ENCODE peak calls at places on chromosomes 1 and 21, in ten cellular contexts. One of them, this sample, is unnamed.

GRCh38 chr1:111571987-111572386 is 47.6 kb upstream of the RAP1A start:
- DNase-seq in IMR-90: peak
- DNase-seq in AG04450: peak
- DNase-seq in A549: no peak
- DNase-seq in GM23338: peak
- DNase-seq in cardiac muscle cell: no peak
- DNase-seq in MM.1S: no peak
- DNase-seq in dorsolateral prefrontal cortex: no peak
- DNase-seq in WERI-Rb-1: no peak
- DNase-seq in right atrium auricular region: no peak
- DNase-seq in this sample: peak

GRCh38 chr1:48203287-48203900 is 19.1 kb upstream of the SLC5A9 start:
- DNase-seq in cardiac muscle cell: peak
- DNase-seq in IMR-90: peak
- DNase-seq in right atrium auricular region: no peak
- DNase-seq in GM23338: peak
- DNase-seq in dorsolateral prefrontal cortex: no peak
- DNase-seq in AG04450: no peak
- DNase-seq in A549: peak
- DNase-seq in WERI-Rb-1: no peak
- DNase-seq in MM.1S: peak
- DNase-seq in this sample: no peak

GRCh38 chr1:193104496-193104905 is 713 bp downstream of the GLRX2 start:
- DNase-seq in A549: peak
- DNase-seq in MM.1S: peak
- DNase-seq in WERI-Rb-1: peak
- DNase-seq in AG04450: no peak
- DNase-seq in cardiac muscle cell: peak
- DNase-seq in dorsolateral prefrontal cortex: peak
- DNase-seq in IMR-90: peak
- DNase-seq in right atrium auricular region: no peak
- DNase-seq in GM23338: peak
- DNase-seq in this sample: peak

GRCh38 chr1:180923024-180923841 is 10.5 kb downstream of the KIAA1614 start:
- DNase-seq in IMR-90: peak
- DNase-seq in cardiac muscle cell: peak
- DNase-seq in AG04450: no peak
- DNase-seq in MM.1S: no peak
- DNase-seq in right atrium auricular region: no peak
- DNase-seq in WERI-Rb-1: peak
- DNase-seq in A549: no peak
- DNase-seq in dorsolateral prefrontal cortex: no peak
- DNase-seq in GM23338: peak
- DNase-seq in this sample: no peak

GRCh38 chr1:7374761-7375160 is 396.3 kb upstream of the VAMP3 start:
- DNase-seq in AG04450: no peak
- DNase-seq in MM.1S: no peak
- DNase-seq in dorsolateral prefrontal cortex: no peak
- DNase-seq in WERI-Rb-1: no peak
- DNase-seq in cardiac muscle cell: no peak
- DNase-seq in GM23338: no peak
- DNase-seq in right atrium auricular region: no peak
- DNase-seq in IMR-90: no peak
- DNase-seq in A549: no peak
- DNase-seq in this sample: no peak

GRCh38 chr1:57278558-57278957 is 145.3 kb downstream of the DAB1 start:
- DNase-seq in MM.1S: no peak
- DNase-seq in cardiac muscle cell: no peak
- DNase-seq in AG04450: no peak
- DNase-seq in WERI-Rb-1: no peak
- DNase-seq in GM23338: no peak
- DNase-seq in dorsolateral prefrontal cortex: no peak
- DNase-seq in right atrium auricular region: no peak
- DNase-seq in IMR-90: no peak
- DNase-seq in A549: no peak
- DNase-seq in this sample: peak

GRCh38 chr1:169487561-169487960 is 1.8 kb upstream of the SLC19A2 start:
- DNase-seq in dorsolateral prefrontal cortex: no peak
- DNase-seq in right atrium auricular region: no peak
- DNase-seq in cardiac muscle cell: no peak
- DNase-seq in AG04450: no peak
- DNase-seq in WERI-Rb-1: peak
- DNase-seq in A549: no peak
- DNase-seq in MM.1S: no peak
- DNase-seq in GM23338: no peak
- DNase-seq in IMR-90: no peak
- DNase-seq in this sample: no peak

GRCh38 chr1:79391896-79392295 is 385.4 kb upstream of the ADGRL4 start:
- DNase-seq in MM.1S: no peak
- DNase-seq in right atrium auricular region: no peak
- DNase-seq in IMR-90: peak
- DNase-seq in WERI-Rb-1: no peak
- DNase-seq in dorsolateral prefrontal cortex: no peak
- DNase-seq in cardiac muscle cell: no peak
- DNase-seq in A549: no peak
- DNase-seq in GM23338: no peak
- DNase-seq in AG04450: no peak
- DNase-seq in this sample: no peak

GRCh38 chr1:162279099-162279498 is 97.6 kb downstream of the SPATA46 start:
- DNase-seq in cardiac muscle cell: peak
- DNase-seq in MM.1S: no peak
- DNase-seq in right atrium auricular region: no peak
- DNase-seq in GM23338: no peak
- DNase-seq in A549: no peak
- DNase-seq in WERI-Rb-1: peak
- DNase-seq in IMR-90: no peak
- DNase-seq in AG04450: no peak
- DNase-seq in dorsolateral prefrontal cortex: no peak
- DNase-seq in this sample: no peak

DNA sequence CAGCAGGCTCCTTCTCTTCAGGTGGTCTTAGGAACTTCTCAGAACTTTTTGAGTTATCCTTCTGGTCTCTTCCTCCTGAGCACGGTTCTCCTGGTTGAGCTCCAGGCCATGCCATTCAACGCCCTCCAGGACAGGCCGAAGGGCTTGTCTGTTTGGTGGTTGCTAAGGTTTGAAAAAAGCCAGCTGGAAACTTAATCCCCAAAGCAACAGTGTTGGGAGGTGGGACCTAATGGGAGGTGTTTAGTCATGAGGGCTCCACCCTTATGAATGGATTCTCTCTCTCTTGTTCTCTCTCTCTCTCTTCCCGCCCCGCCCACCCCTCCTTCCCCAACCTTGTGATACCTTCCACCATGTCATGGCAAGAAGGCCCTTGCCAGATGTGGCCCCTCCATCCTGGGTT is 856 bp downstream of the KCNE1 start:
- DNase-seq in right atrium auricular region: peak
- DNase-seq in MM.1S: no peak
- DNase-seq in IMR-90: no peak
- DNase-seq in AG04450: no peak
- DNase-seq in dorsolateral prefrontal cortex: no peak
- DNase-seq in WERI-Rb-1: peak
- DNase-seq in cardiac muscle cell: no peak
- DNase-seq in GM23338: no peak
- DNase-seq in A549: no peak
- DNase-seq in this sample: no peak
- H3K27ac ChIP-seq in right atrium auricular region: peak
- H3K27ac ChIP-seq in MM.1S: no peak
- H3K27ac ChIP-seq in IMR-90: no peak
- H3K27ac ChIP-seq in AG04450: no peak
- H3K27ac ChIP-seq in dorsolateral prefrontal cortex: no peak
- H3K27ac ChIP-seq in WERI-Rb-1: peak
- H3K27ac ChIP-seq in cardiac muscle cell: no peak
- H3K27ac ChIP-seq in GM23338: no peak
- H3K27ac ChIP-seq in A549: no peak
- H3K27ac ChIP-seq in this sample: peak

DNA sequence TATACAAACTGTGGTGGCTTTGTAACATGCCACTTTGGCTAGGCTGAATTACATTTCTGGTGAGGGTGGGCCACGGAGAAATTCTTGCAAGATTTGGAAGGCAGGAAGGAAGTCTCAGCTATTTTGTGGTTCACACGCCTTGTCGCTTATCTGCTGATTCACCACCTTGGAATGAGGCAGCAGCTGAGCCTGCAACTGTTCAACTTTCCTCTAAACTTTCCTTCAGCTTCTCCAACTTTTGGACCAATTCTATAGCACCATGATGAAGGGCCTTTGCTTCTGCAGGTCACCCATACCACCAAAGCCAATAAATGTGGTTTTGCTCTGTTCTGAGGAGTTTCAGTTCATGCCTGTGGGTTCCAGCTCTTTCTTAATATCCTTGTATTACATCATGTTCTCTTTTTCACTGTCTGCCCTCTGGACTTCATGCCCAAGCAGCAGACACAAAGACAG is 337.6 kb upstream of the SNX7 start:
- DNase-seq in MM.1S: no peak
- DNase-seq in A549: peak
- DNase-seq in GM23338: peak
- DNase-seq in IMR-90: peak
- DNase-seq in AG04450: peak
- DNase-seq in WERI-Rb-1: no peak
- DNase-seq in cardiac muscle cell: no peak
- DNase-seq in right atrium auricular region: peak
- DNase-seq in dorsolateral prefrontal cortex: no peak
- DNase-seq in this sample: no peak
- H3K27ac ChIP-seq in MM.1S: no peak
- H3K27ac ChIP-seq in A549: peak
- H3K27ac ChIP-seq in GM23338: no peak
- H3K27ac ChIP-seq in IMR-90: peak
- H3K27ac ChIP-seq in AG04450: peak
- H3K27ac ChIP-seq in WERI-Rb-1: no peak
- H3K27ac ChIP-seq in cardiac muscle cell: no peak
- H3K27ac ChIP-seq in right atrium auricular region: no peak
- H3K27ac ChIP-seq in dorsolateral prefrontal cortex: no peak
- H3K27ac ChIP-seq in this sample: no peak

GRCh38 chr1:156836041-156836654 is 19.5 kb upstream of the SH2D2A start:
- DNase-seq in MM.1S: no peak
- DNase-seq in cardiac muscle cell: no peak
- DNase-seq in right atrium auricular region: no peak
- DNase-seq in GM23338: no peak
- DNase-seq in AG04450: no peak
- DNase-seq in dorsolateral prefrontal cortex: no peak
- DNase-seq in A549: no peak
- DNase-seq in IMR-90: no peak
- DNase-seq in WERI-Rb-1: no peak
- DNase-seq in this sample: no peak
- H3K27ac ChIP-seq in MM.1S: no peak
- H3K27ac ChIP-seq in cardiac muscle cell: no peak
- H3K27ac ChIP-seq in right atrium auricular region: no peak
- H3K27ac ChIP-seq in GM23338: no peak
- H3K27ac ChIP-seq in AG04450: no peak
- H3K27ac ChIP-seq in dorsolateral prefrontal cortex: no peak
- H3K27ac ChIP-seq in A549: no peak
- H3K27ac ChIP-seq in IMR-90: no peak
- H3K27ac ChIP-seq in WERI-Rb-1: no peak
- H3K27ac ChIP-seq in this sample: no peak

DNA sequence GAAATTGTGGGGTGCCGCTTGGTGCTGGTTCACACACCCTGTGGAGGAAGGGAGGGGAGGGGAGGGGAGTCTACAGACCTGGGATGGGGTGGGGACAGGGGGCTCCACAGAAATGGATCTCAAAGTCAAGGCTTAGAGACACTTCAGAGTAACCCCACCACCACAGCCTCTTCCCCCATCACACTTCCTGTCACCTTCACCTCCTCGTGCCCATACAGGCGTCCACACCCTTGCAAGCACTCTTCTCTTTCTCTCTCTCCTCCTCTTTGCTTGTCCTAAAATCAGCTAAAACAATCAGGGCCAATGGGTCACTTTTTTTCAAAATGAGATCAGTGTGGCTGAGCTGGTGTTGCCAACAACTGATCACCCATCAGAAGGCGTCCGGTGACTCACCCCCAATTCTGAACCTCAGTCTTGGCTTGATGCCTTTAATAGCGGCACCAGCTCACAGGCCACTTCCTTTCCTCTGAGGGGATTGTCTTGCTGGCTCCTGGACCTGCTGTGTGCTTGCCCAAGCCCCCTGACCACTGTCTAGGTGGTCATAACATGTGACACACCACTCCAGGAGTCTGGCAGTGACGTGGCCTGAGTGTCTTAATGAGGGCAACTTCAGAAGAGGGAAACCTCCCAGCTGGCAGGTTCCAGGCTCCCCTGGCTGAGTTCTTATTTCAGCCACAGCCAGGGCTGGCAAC is 1.5 kb downstream of the DRAXIN start:
- DNase-seq in AG04450: no peak
- DNase-seq in IMR-90: peak
- DNase-seq in A549: peak
- DNase-seq in dorsolateral prefrontal cortex: no peak
- DNase-seq in right atrium auricular region: no peak
- DNase-seq in GM23338: no peak
- DNase-seq in MM.1S: no peak
- DNase-seq in WERI-Rb-1: no peak
- DNase-seq in cardiac muscle cell: no peak
- DNase-seq in this sample: no peak
- H3K27ac ChIP-seq in AG04450: no peak
- H3K27ac ChIP-seq in IMR-90: no peak
- H3K27ac ChIP-seq in A549: no peak
- H3K27ac ChIP-seq in dorsolateral prefrontal cortex: no peak
- H3K27ac ChIP-seq in right atrium auricular region: no peak
- H3K27ac ChIP-seq in GM23338: no peak
- H3K27ac ChIP-seq in MM.1S: no peak
- H3K27ac ChIP-seq in WERI-Rb-1: no peak
- H3K27ac ChIP-seq in cardiac muscle cell: no peak
- H3K27ac ChIP-seq in this sample: no peak